ENCODE peak calls at places on chromosome 9, in six cellular contexts. One of them, this sample, is unnamed.

GRCh38 chr9:35537898-35538297 is 48.0 kb downstream of the RUSC2 start:
- DNase-seq in activated CD4-positive, alpha-beta T cell treated with anti-CD3 and anti-CD28 coated beads, Interleukin-2, amount 50 U/mL, for 48 hours: no peak
- DNase-seq in stimulated activated CD8-positive, alpha-beta memory T cell treated with anti-CD3 and anti-CD28 coated beads, Interleukin-4, amount 100 ng/mL, for 24 hours: no peak
- DNase-seq in astrocyte: no peak
- DNase-seq in Right ventricle myocardium inferior: peak
- DNase-seq in GM20000: no peak
- DNase-seq in this sample: peak

GRCh38 chr9:115939065-115939765 is 214.4 kb upstream of the PAPPA start:
- DNase-seq in activated CD4-positive, alpha-beta T cell treated with anti-CD3 and anti-CD28 coated beads, Interleukin-2, amount 50 U/mL, for 48 hours: no peak
- DNase-seq in stimulated activated CD8-positive, alpha-beta memory T cell treated with anti-CD3 and anti-CD28 coated beads, Interleukin-4, amount 100 ng/mL, for 24 hours: no peak
- DNase-seq in astrocyte: peak
- DNase-seq in Right ventricle myocardium inferior: no peak
- DNase-seq in GM20000: no peak
- DNase-seq in this sample: no peak

GRCh38 chr9:111598730-111599091 is 736 bp downstream of the PTGR1 start:
- DNase-seq in activated CD4-positive, alpha-beta T cell treated with anti-CD3 and anti-CD28 coated beads, Interleukin-2, amount 50 U/mL, for 48 hours: no peak
- DNase-seq in stimulated activated CD8-positive, alpha-beta memory T cell treated with anti-CD3 and anti-CD28 coated beads, Interleukin-4, amount 100 ng/mL, for 24 hours: no peak
- DNase-seq in astrocyte: peak
- DNase-seq in Right ventricle myocardium inferior: no peak
- DNase-seq in GM20000: peak
- DNase-seq in this sample: no peak

GRCh38 chr9:134325813-134326753 is at the start of gene RXRA:
- DNase-seq in activated CD4-positive, alpha-beta T cell treated with anti-CD3 and anti-CD28 coated beads, Interleukin-2, amount 50 U/mL, for 48 hours: peak
- DNase-seq in stimulated activated CD8-positive, alpha-beta memory T cell treated with anti-CD3 and anti-CD28 coated beads, Interleukin-4, amount 100 ng/mL, for 24 hours: peak
- DNase-seq in astrocyte: peak
- DNase-seq in Right ventricle myocardium inferior: peak
- DNase-seq in GM20000: peak
- DNase-seq in this sample: peak

GRCh38 chr9:12759767-12760166 is 15.1 kb upstream of the LURAP1L start:
- DNase-seq in activated CD4-positive, alpha-beta T cell treated with anti-CD3 and anti-CD28 coated beads, Interleukin-2, amount 50 U/mL, for 48 hours: no peak
- DNase-seq in stimulated activated CD8-positive, alpha-beta memory T cell treated with anti-CD3 and anti-CD28 coated beads, Interleukin-4, amount 100 ng/mL, for 24 hours: no peak
- DNase-seq in astrocyte: peak
- DNase-seq in Right ventricle myocardium inferior: no peak
- DNase-seq in GM20000: no peak
- DNase-seq in this sample: peak

GRCh38 chr9:126226991-126227937 is 99.4 kb upstream of the MVB12B start:
- DNase-seq in activated CD4-positive, alpha-beta T cell treated with anti-CD3 and anti-CD28 coated beads, Interleukin-2, amount 50 U/mL, for 48 hours: no peak
- DNase-seq in stimulated activated CD8-positive, alpha-beta memory T cell treated with anti-CD3 and anti-CD28 coated beads, Interleukin-4, amount 100 ng/mL, for 24 hours: no peak
- DNase-seq in astrocyte: no peak
- DNase-seq in Right ventricle myocardium inferior: no peak
- DNase-seq in GM20000: no peak
- DNase-seq in this sample: no peak

GRCh38 chr9:136687721-136688223 is 515 bp upstream of the AGPAT2 start:
- DNase-seq in activated CD4-positive, alpha-beta T cell treated with anti-CD3 and anti-CD28 coated beads, Interleukin-2, amount 50 U/mL, for 48 hours: no peak
- DNase-seq in stimulated activated CD8-positive, alpha-beta memory T cell treated with anti-CD3 and anti-CD28 coated beads, Interleukin-4, amount 100 ng/mL, for 24 hours: no peak
- DNase-seq in astrocyte: no peak
- DNase-seq in Right ventricle myocardium inferior: no peak
- DNase-seq in GM20000: no peak
- DNase-seq in this sample: peak

GRCh38 chr9:123246534-123246933 is 21.9 kb downstream of the STRBP start:
- DNase-seq in activated CD4-positive, alpha-beta T cell treated with anti-CD3 and anti-CD28 coated beads, Interleukin-2, amount 50 U/mL, for 48 hours: no peak
- DNase-seq in stimulated activated CD8-positive, alpha-beta memory T cell treated with anti-CD3 and anti-CD28 coated beads, Interleukin-4, amount 100 ng/mL, for 24 hours: no peak
- DNase-seq in astrocyte: peak
- DNase-seq in Right ventricle myocardium inferior: no peak
- DNase-seq in GM20000: no peak
- DNase-seq in this sample: peak

GRCh38 chr9:68507098-68507795 is 33.4 kb downstream of the TMEM252 start:
- DNase-seq in activated CD4-positive, alpha-beta T cell treated with anti-CD3 and anti-CD28 coated beads, Interleukin-2, amount 50 U/mL, for 48 hours: no peak
- DNase-seq in stimulated activated CD8-positive, alpha-beta memory T cell treated with anti-CD3 and anti-CD28 coated beads, Interleukin-4, amount 100 ng/mL, for 24 hours: no peak
- DNase-seq in astrocyte: no peak
- DNase-seq in Right ventricle myocardium inferior: no peak
- DNase-seq in GM20000: peak
- DNase-seq in this sample: peak

GRCh38 chr9:127158995-127159801 is 36.8 kb upstream of the ANGPTL2 start:
- DNase-seq in activated CD4-positive, alpha-beta T cell treated with anti-CD3 and anti-CD28 coated beads, Interleukin-2, amount 50 U/mL, for 48 hours: no peak
- DNase-seq in stimulated activated CD8-positive, alpha-beta memory T cell treated with anti-CD3 and anti-CD28 coated beads, Interleukin-4, amount 100 ng/mL, for 24 hours: no peak
- DNase-seq in astrocyte: peak
- DNase-seq in Right ventricle myocardium inferior: no peak
- DNase-seq in GM20000: no peak
- DNase-seq in this sample: peak

GRCh38 chr9:89850633-89851325 is 246.0 kb downstream of the GADD45G start:
- DNase-seq in activated CD4-positive, alpha-beta T cell treated with anti-CD3 and anti-CD28 coated beads, Interleukin-2, amount 50 U/mL, for 48 hours: no peak
- DNase-seq in stimulated activated CD8-positive, alpha-beta memory T cell treated with anti-CD3 and anti-CD28 coated beads, Interleukin-4, amount 100 ng/mL, for 24 hours: no peak
- DNase-seq in astrocyte: peak
- DNase-seq in Right ventricle myocardium inferior: no peak
- DNase-seq in GM20000: no peak
- DNase-seq in this sample: peak

GRCh38 chr9:20701058-20701457 is 17.0 kb downstream of the FOCAD start:
- DNase-seq in activated CD4-positive, alpha-beta T cell treated with anti-CD3 and anti-CD28 coated beads, Interleukin-2, amount 50 U/mL, for 48 hours: no peak
- DNase-seq in stimulated activated CD8-positive, alpha-beta memory T cell treated with anti-CD3 and anti-CD28 coated beads, Interleukin-4, amount 100 ng/mL, for 24 hours: no peak
- DNase-seq in astrocyte: no peak
- DNase-seq in Right ventricle myocardium inferior: no peak
- DNase-seq in GM20000: no peak
- DNase-seq in this sample: peak

GRCh38 chr9:8916771-8917170 is 1117.2 kb upstream of the DMAC1 start:
- DNase-seq in activated CD4-positive, alpha-beta T cell treated with anti-CD3 and anti-CD28 coated beads, Interleukin-2, amount 50 U/mL, for 48 hours: no peak
- DNase-seq in stimulated activated CD8-positive, alpha-beta memory T cell treated with anti-CD3 and anti-CD28 coated beads, Interleukin-4, amount 100 ng/mL, for 24 hours: no peak
- DNase-seq in astrocyte: no peak
- DNase-seq in Right ventricle myocardium inferior: no peak
- DNase-seq in GM20000: no peak
- DNase-seq in this sample: no peak

GRCh38 chr9:91898451-91899433 is 51.3 kb downstream of the ROR2 start:
- DNase-seq in activated CD4-positive, alpha-beta T cell treated with anti-CD3 and anti-CD28 coated beads, Interleukin-2, amount 50 U/mL, for 48 hours: no peak
- DNase-seq in stimulated activated CD8-positive, alpha-beta memory T cell treated with anti-CD3 and anti-CD28 coated beads, Interleukin-4, amount 100 ng/mL, for 24 hours: no peak
- DNase-seq in astrocyte: peak
- DNase-seq in Right ventricle myocardium inferior: no peak
- DNase-seq in GM20000: no peak
- DNase-seq in this sample: no peak

GRCh38 chr9:7534211-7534935 is 265.2 kb downstream of the DMAC1 start:
- DNase-seq in activated CD4-positive, alpha-beta T cell treated with anti-CD3 and anti-CD28 coated beads, Interleukin-2, amount 50 U/mL, for 48 hours: peak
- DNase-seq in stimulated activated CD8-positive, alpha-beta memory T cell treated with anti-CD3 and anti-CD28 coated beads, Interleukin-4, amount 100 ng/mL, for 24 hours: no peak
- DNase-seq in astrocyte: no peak
- DNase-seq in Right ventricle myocardium inferior: no peak
- DNase-seq in GM20000: no peak
- DNase-seq in this sample: no peak

GRCh38 chr9:97598461-97599288 is 34.5 kb downstream of the TSTD2 start:
- DNase-seq in activated CD4-positive, alpha-beta T cell treated with anti-CD3 and anti-CD28 coated beads, Interleukin-2, amount 50 U/mL, for 48 hours: peak
- DNase-seq in stimulated activated CD8-positive, alpha-beta memory T cell treated with anti-CD3 and anti-CD28 coated beads, Interleukin-4, amount 100 ng/mL, for 24 hours: peak
- DNase-seq in astrocyte: peak
- DNase-seq in Right ventricle myocardium inferior: no peak
- DNase-seq in GM20000: peak
- DNase-seq in this sample: peak

GRCh38 chr9:79273311-79273710 is 298.5 kb upstream of the TLE4 start:
- DNase-seq in activated CD4-positive, alpha-beta T cell treated with anti-CD3 and anti-CD28 coated beads, Interleukin-2, amount 50 U/mL, for 48 hours: no peak
- DNase-seq in stimulated activated CD8-positive, alpha-beta memory T cell treated with anti-CD3 and anti-CD28 coated beads, Interleukin-4, amount 100 ng/mL, for 24 hours: no peak
- DNase-seq in astrocyte: no peak
- DNase-seq in Right ventricle myocardium inferior: no peak
- DNase-seq in GM20000: no peak
- DNase-seq in this sample: no peak